ENCODE peak calls at places on chromosomes 6 and 20, in six cellular contexts. One of them, this sample, is unnamed.

GRCh38 chr20:51541189-51542032 is 1.1 kb downstream of the NFATC2 start:
- DNase-seq in HepG2: peak; percentile 87
- DNase-seq in H54: no peak
- DNase-seq in uterus: peak; percentile 72
- DNase-seq in lower leg skin: peak; percentile 95
- DNase-seq in HCT116: no peak
- DNase-seq in this sample: peak; percentile 64

GRCh38 chr6:33904050-33904827 is 100.4 kb upstream of the MLN start:
- DNase-seq in HepG2: no peak
- DNase-seq in H54: no peak
- DNase-seq in uterus: no peak
- DNase-seq in lower leg skin: no peak
- DNase-seq in HCT116: no peak
- DNase-seq in this sample: no peak

GRCh38 chr6:141267420-141267819 is 865.3 kb upstream of the GJE1 start:
- DNase-seq in HepG2: no peak
- DNase-seq in H54: no peak
- DNase-seq in uterus: no peak
- DNase-seq in lower leg skin: no peak
- DNase-seq in HCT116: no peak
- DNase-seq in this sample: no peak

GRCh38 chr6:106116125-106116524 is 30.0 kb downstream of the PRDM1 start:
- DNase-seq in HepG2: no peak
- DNase-seq in H54: no peak
- DNase-seq in uterus: no peak
- DNase-seq in lower leg skin: peak; percentile 87
- DNase-seq in HCT116: no peak
- DNase-seq in this sample: peak; percentile 52

GRCh38 chr6:6287415-6287814 is 33.0 kb downstream of the F13A1 start:
- DNase-seq in HepG2: no peak
- DNase-seq in H54: no peak
- DNase-seq in uterus: no peak
- DNase-seq in lower leg skin: no peak
- DNase-seq in HCT116: no peak
- DNase-seq in this sample: no peak

GRCh38 chr6:32668226-32668747 is 1.8 kb upstream of the HLA-DQB1 start:
- DNase-seq in HepG2: peak; percentile 31
- DNase-seq in H54: no peak
- DNase-seq in uterus: no peak
- DNase-seq in lower leg skin: no peak
- DNase-seq in HCT116: peak; percentile 41
- DNase-seq in this sample: no peak

GRCh38 chr6:108235121-108235520 is 25.7 kb downstream of the SNX3 start:
- DNase-seq in HepG2: no peak
- DNase-seq in H54: no peak
- DNase-seq in uterus: no peak
- DNase-seq in lower leg skin: no peak
- DNase-seq in HCT116: no peak
- DNase-seq in this sample: no peak

GRCh38 chr6:79079425-79080130 is 1.5 kb upstream of the PHIP start:
- DNase-seq in HepG2: no peak
- DNase-seq in H54: no peak
- DNase-seq in uterus: no peak
- DNase-seq in lower leg skin: no peak
- DNase-seq in HCT116: no peak
- DNase-seq in this sample: no peak

GRCh38 chr20:45098096-45098773 is 2.7 kb downstream of the KCNS1 start:
- DNase-seq in HepG2: no peak
- DNase-seq in H54: no peak
- DNase-seq in uterus: no peak
- DNase-seq in lower leg skin: no peak
- DNase-seq in HCT116: no peak
- DNase-seq in this sample: no peak

GRCh38 chr20:14264869-14265268 is 72.5 kb downstream of the FLRT3 start:
- DNase-seq in HepG2: peak; percentile 22
- DNase-seq in H54: no peak
- DNase-seq in uterus: no peak
- DNase-seq in lower leg skin: no peak
- DNase-seq in HCT116: no peak
- DNase-seq in this sample: no peak

GRCh38 chr20:63265891-63266515 is 6.6 kb upstream of the ARFGAP1 start:
- DNase-seq in HepG2: no peak
- DNase-seq in H54: no peak
- DNase-seq in uterus: no peak
- DNase-seq in lower leg skin: no peak
- DNase-seq in HCT116: no peak
- DNase-seq in this sample: no peak

GRCh38 chr6:79984261-79984660 is 20.2 kb upstream of the TTK start:
- DNase-seq in HepG2: peak; percentile 14
- DNase-seq in H54: no peak
- DNase-seq in uterus: no peak
- DNase-seq in lower leg skin: no peak
- DNase-seq in HCT116: peak; percentile 16
- DNase-seq in this sample: no peak

GRCh38 chr6:48757661-48758060 is 646.7 kb upstream of the PTCHD4 start:
- DNase-seq in HepG2: no peak
- DNase-seq in H54: no peak
- DNase-seq in uterus: no peak
- DNase-seq in lower leg skin: no peak
- DNase-seq in HCT116: no peak
- DNase-seq in this sample: no peak

GRCh38 chr6:15017251-15017650 is 228.6 kb upstream of the JARID2 start:
- DNase-seq in HepG2: no peak
- DNase-seq in H54: no peak
- DNase-seq in uterus: no peak
- DNase-seq in lower leg skin: no peak
- DNase-seq in HCT116: no peak
- DNase-seq in this sample: peak; percentile 33

GRCh38 chr20:62489186-62489939 is 13.6 kb upstream of the GATA5 start:
- DNase-seq in HepG2: no peak
- DNase-seq in H54: peak; percentile 93
- DNase-seq in uterus: no peak
- DNase-seq in lower leg skin: no peak
- DNase-seq in HCT116: no peak
- DNase-seq in this sample: no peak

GRCh38 chr20:330233-331149 is 5.1 kb downstream of the SOX12 start:
- DNase-seq in HepG2: peak; percentile 71
- DNase-seq in H54: peak; percentile 72
- DNase-seq in uterus: peak; percentile 52
- DNase-seq in lower leg skin: no peak
- DNase-seq in HCT116: no peak
- DNase-seq in this sample: no peak

DNA sequence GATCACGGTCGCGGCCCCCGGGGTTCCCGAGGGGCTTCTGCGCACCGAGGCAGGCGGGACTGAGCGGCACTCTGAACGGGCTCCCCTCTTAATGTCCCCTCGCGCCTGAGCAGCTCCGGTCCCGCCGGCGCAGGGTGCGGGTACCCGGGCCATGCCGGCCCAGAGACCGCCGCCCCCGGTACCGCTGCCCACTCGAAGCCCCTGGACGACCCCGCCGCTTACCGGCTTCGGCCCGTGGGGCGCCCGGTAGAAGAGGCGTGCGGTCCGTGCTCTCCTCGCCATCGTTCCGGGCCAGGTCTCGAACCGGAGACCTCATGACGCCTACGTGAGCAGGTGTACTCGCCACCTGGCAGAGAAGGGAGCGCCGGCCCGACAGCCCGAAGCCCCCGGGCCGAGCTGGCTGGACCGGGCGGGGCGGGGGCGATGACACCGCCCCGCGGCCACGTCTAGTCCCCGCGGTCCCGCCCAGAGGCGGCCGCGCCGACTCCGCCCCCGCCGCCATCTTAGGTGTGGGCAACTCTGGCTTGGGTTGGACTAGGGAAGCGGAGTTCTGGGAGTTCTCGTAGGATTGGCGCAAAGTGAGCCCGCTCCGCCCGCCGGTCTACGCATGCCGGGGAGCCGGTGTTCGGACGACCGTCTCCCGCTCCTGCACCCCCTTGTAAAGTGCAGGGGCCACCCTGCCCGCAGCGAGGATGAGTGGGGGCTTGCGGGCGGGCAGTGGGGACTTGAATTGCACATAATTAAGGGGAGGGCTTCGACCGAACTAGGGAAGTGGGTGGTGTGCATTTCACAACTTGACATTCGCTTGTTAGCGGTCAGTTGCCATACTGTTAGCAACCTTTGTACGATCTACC is at the start of gene SLC17A5:
- DNase-seq in HepG2: peak; percentile 91
- DNase-seq in H54: peak; percentile 84
- DNase-seq in uterus: peak; percentile 95
- DNase-seq in lower leg skin: peak; percentile 99
- DNase-seq in HCT116: peak; percentile 86
- DNase-seq in this sample: peak; percentile 96
- TF ChIP-seq POLR2A in HepG2: peak; percentile 87
- TF ChIP-seq POLR2A in H54: peak; percentile 72
- TF ChIP-seq POLR2A in uterus: peak; percentile 65
- TF ChIP-seq POLR2A in lower leg skin: no peak
- TF ChIP-seq POLR2A in HCT116: peak; percentile 41
- TF ChIP-seq POLR2A in this sample: peak; percentile 76

GRCh38 chr6:7541175-7542064 is at the start of gene DSP:
- DNase-seq in HepG2: peak; percentile 96
- DNase-seq in H54: no peak
- DNase-seq in uterus: no peak
- DNase-seq in lower leg skin: peak; percentile 91
- DNase-seq in HCT116: peak; percentile 48
- DNase-seq in this sample: no peak
- TF ChIP-seq POLR2A in HepG2: peak; percentile 92
- TF ChIP-seq POLR2A in H54: no peak
- TF ChIP-seq POLR2A in uterus: no peak
- TF ChIP-seq POLR2A in lower leg skin: no peak
- TF ChIP-seq POLR2A in HCT116: peak; percentile 68
- TF ChIP-seq POLR2A in this sample: no peak

GRCh38 chr6:31543639-31544038 is 1.8 kb upstream of the DDX39B start:
- DNase-seq in HepG2: no peak
- DNase-seq in H54: no peak
- DNase-seq in uterus: no peak
- DNase-seq in lower leg skin: no peak
- DNase-seq in HCT116: no peak
- DNase-seq in this sample: no peak

GRCh38 chr6:31541059-31541657 is 645 bp downstream of the DDX39B start:
- DNase-seq in HepG2: peak; percentile 63
- DNase-seq in H54: no peak
- DNase-seq in uterus: no peak
- DNase-seq in lower leg skin: no peak
- DNase-seq in HCT116: no peak
- DNase-seq in this sample: peak; percentile 48

GRCh38 chr6:31544676-31545075 is 1.7 kb downstream of the ATP6V1G2 start:
- DNase-seq in HepG2: no peak
- DNase-seq in H54: no peak
- DNase-seq in uterus: no peak
- DNase-seq in lower leg skin: no peak
- DNase-seq in HCT116: no peak
- DNase-seq in this sample: no peak

GRCh38 chr6:31540640-31541039 is 1.2 kb downstream of the DDX39B start:
- DNase-seq in HepG2: no peak
- DNase-seq in H54: no peak
- DNase-seq in uterus: no peak
- DNase-seq in lower leg skin: no peak
- DNase-seq in HCT116: no peak
- DNase-seq in this sample: no peak

GRCh38 chr6:31541658-31542521 is at the start of gene DDX39B:
- DNase-seq in HepG2: peak; percentile 98
- DNase-seq in H54: peak; percentile 81
- DNase-seq in uterus: peak; percentile 93
- DNase-seq in lower leg skin: peak; percentile 99
- DNase-seq in HCT116: peak; percentile 95
- DNase-seq in this sample: peak; percentile 96
- TF ChIP-seq POLR2A in HepG2: peak; percentile 99
- TF ChIP-seq POLR2A in H54: peak; percentile 80
- TF ChIP-seq POLR2A in uterus: peak; percentile 69
- TF ChIP-seq POLR2A in lower leg skin: peak; percentile 77
- TF ChIP-seq POLR2A in HCT116: peak; percentile 79
- TF ChIP-seq POLR2A in this sample: peak; percentile 77

GRCh38 chr20:33655164-33655563 is 7.0 kb upstream of the C20orf144 start:
- DNase-seq in HepG2: no peak
- DNase-seq in H54: no peak
- DNase-seq in uterus: no peak
- DNase-seq in lower leg skin: no peak
- DNase-seq in HCT116: no peak
- DNase-seq in this sample: no peak

GRCh38 chr20:33657704-33658095 is 4.4 kb upstream of the C20orf144 start:
- DNase-seq in HepG2: no peak
- DNase-seq in H54: no peak
- DNase-seq in uterus: no peak
- DNase-seq in lower leg skin: peak; percentile 84
- DNase-seq in HCT116: no peak
- DNase-seq in this sample: no peak

GRCh38 chr20:33658510-33658909 is 3.6 kb upstream of the C20orf144 start:
- DNase-seq in HepG2: no peak
- DNase-seq in H54: no peak
- DNase-seq in uterus: no peak
- DNase-seq in lower leg skin: no peak
- DNase-seq in HCT116: no peak
- DNase-seq in this sample: no peak

GRCh38 chr20:33656010-33656782 is 5.9 kb upstream of the C20orf144 start:
- DNase-seq in HepG2: no peak
- DNase-seq in H54: no peak
- DNase-seq in uterus: peak; percentile 18
- DNase-seq in lower leg skin: peak; percentile 84
- DNase-seq in HCT116: no peak
- DNase-seq in this sample: no peak

DNA sequence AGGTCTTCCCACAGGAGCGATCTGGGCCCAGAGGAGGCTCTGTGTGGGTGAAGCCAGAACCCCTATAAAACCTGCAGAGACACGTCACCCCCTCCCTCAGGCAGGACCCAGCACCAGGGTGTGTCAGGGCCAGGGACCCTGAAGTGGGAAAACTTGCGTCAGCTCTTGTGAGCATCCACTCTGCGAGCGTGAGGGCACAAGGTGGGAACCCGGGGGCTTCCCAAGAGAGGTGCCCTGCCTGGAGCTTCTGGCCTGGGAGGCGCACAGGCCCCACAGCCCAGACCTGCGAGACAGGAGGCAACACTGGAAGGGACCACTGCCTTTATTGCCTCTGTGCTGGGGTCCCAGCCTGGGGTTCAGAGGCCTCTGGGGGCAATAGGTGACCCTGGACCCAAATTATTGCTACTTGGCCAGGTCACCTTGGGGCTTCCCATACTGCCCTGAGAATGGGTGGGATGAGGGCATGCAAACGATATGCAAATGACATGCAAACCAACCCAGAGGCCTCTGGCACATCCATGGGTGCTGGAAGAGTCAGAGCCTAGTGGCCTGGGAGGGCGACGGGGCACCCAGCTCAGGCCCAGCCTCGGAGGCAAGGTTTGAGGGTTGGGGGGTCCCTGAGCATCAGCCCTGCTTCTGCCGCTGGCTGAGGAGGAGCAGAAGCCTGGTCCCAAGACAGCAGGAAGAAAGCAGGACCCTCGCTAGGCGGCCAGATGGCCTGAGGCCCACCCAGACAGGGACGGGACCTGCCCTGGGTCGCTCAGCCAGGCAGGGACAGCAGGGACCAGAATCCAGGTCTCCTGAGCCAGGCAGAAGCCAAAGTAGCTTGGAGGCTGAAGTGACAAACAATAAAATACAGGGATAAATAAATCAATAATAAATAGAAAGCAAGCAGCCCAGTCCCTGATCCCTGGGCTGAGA is 5.1 kb upstream of the C20orf144 start:
- DNase-seq in HepG2: no peak
- DNase-seq in H54: no peak
- DNase-seq in uterus: no peak
- DNase-seq in lower leg skin: no peak
- DNase-seq in HCT116: no peak
- DNase-seq in this sample: no peak
- TF ChIP-seq POLR2A in HepG2: no peak
- TF ChIP-seq POLR2A in H54: no peak
- TF ChIP-seq POLR2A in uterus: no peak
- TF ChIP-seq POLR2A in lower leg skin: no peak
- TF ChIP-seq POLR2A in HCT116: no peak
- TF ChIP-seq POLR2A in this sample: no peak

GRCh38 chr20:38123021-38123587 is 42.0 kb downstream of the TGM2 start:
- DNase-seq in HepG2: peak; percentile 78
- DNase-seq in H54: no peak
- DNase-seq in uterus: peak; percentile 22
- DNase-seq in lower leg skin: peak; percentile 67
- DNase-seq in HCT116: no peak
- DNase-seq in this sample: no peak
- TF ChIP-seq POLR2A in HepG2: no peak
- TF ChIP-seq POLR2A in H54: no peak
- TF ChIP-seq POLR2A in uterus: no peak
- TF ChIP-seq POLR2A in lower leg skin: no peak
- TF ChIP-seq POLR2A in HCT116: no peak
- TF ChIP-seq POLR2A in this sample: no peak